ENCODE peak calls at places on chromosomes 5 and 9, in six cellular contexts. One of them, this sample, is unnamed.
A peak's percentile ranks its signal among the peaks of the same experiment; 100 is the strongest.

GRCh38 chr5:68137451-68138190 is 77.9 kb upstream of the PIK3R1 start:
- DNase-seq in HTR-8/SVneo: no peak
- DNase-seq in dorsolateral prefrontal cortex: no peak
- DNase-seq in colonic mucosa: no peak
- DNase-seq in GOT3: no peak
- DNase-seq in BE2C: no peak
- DNase-seq in this sample: no peak

GRCh38 chr9:68739631-68740174 is 34.7 kb downstream of the PIP5K1B start:
- DNase-seq in HTR-8/SVneo: no peak
- DNase-seq in dorsolateral prefrontal cortex: no peak
- DNase-seq in colonic mucosa: peak; percentile 68
- DNase-seq in GOT3: no peak
- DNase-seq in BE2C: no peak
- DNase-seq in this sample: no peak

GRCh38 chr5:74441616-74442015 is 198.9 kb downstream of the ENC1 start:
- DNase-seq in HTR-8/SVneo: no peak
- DNase-seq in dorsolateral prefrontal cortex: no peak
- DNase-seq in colonic mucosa: no peak
- DNase-seq in GOT3: no peak
- DNase-seq in BE2C: peak; percentile 40
- DNase-seq in this sample: peak; percentile 28

GRCh38 chr9:137672907-137673791 is 54.3 kb downstream of the EHMT1 start:
- DNase-seq in HTR-8/SVneo: peak; percentile 67
- DNase-seq in dorsolateral prefrontal cortex: no peak
- DNase-seq in colonic mucosa: peak; percentile 47
- DNase-seq in GOT3: no peak
- DNase-seq in BE2C: peak; percentile 56
- DNase-seq in this sample: peak; percentile 64

GRCh38 chr9:70817306-70817705 is 304.1 kb downstream of the TRPM3 start:
- DNase-seq in HTR-8/SVneo: no peak
- DNase-seq in dorsolateral prefrontal cortex: no peak
- DNase-seq in colonic mucosa: no peak
- DNase-seq in GOT3: no peak
- DNase-seq in BE2C: no peak
- DNase-seq in this sample: no peak

GRCh38 chr5:173123416-173123815 is 20.9 kb upstream of the BNIP1 start:
- DNase-seq in HTR-8/SVneo: no peak
- DNase-seq in dorsolateral prefrontal cortex: no peak
- DNase-seq in colonic mucosa: no peak
- DNase-seq in GOT3: no peak
- DNase-seq in BE2C: no peak
- DNase-seq in this sample: no peak

GRCh38 chr9:12819436-12820185 is 44.8 kb downstream of the LURAP1L start:
- DNase-seq in HTR-8/SVneo: no peak
- DNase-seq in dorsolateral prefrontal cortex: no peak
- DNase-seq in colonic mucosa: no peak
- DNase-seq in GOT3: no peak
- DNase-seq in BE2C: peak; percentile 49
- DNase-seq in this sample: no peak

GRCh38 chr5:59081693-59082092 is 498.8 kb downstream of the RAB3C start:
- DNase-seq in HTR-8/SVneo: no peak
- DNase-seq in dorsolateral prefrontal cortex: no peak
- DNase-seq in colonic mucosa: no peak
- DNase-seq in GOT3: no peak
- DNase-seq in BE2C: no peak
- DNase-seq in this sample: no peak

GRCh38 chr5:125125031-125125823 is 378.8 kb upstream of the ZNF608 start:
- DNase-seq in HTR-8/SVneo: no peak
- DNase-seq in dorsolateral prefrontal cortex: no peak
- DNase-seq in colonic mucosa: no peak
- DNase-seq in GOT3: no peak
- DNase-seq in BE2C: no peak
- DNase-seq in this sample: no peak

GRCh38 chr5:149845601-149846000 is 99.0 kb downstream of the PDE6A start:
- DNase-seq in HTR-8/SVneo: no peak
- DNase-seq in dorsolateral prefrontal cortex: no peak
- DNase-seq in colonic mucosa: no peak
- DNase-seq in GOT3: no peak
- DNase-seq in BE2C: no peak
- DNase-seq in this sample: no peak

GRCh38 chr5:151024440-151024839 is 4.0 kb downstream of the GPX3 start:
- DNase-seq in HTR-8/SVneo: no peak
- DNase-seq in dorsolateral prefrontal cortex: no peak
- DNase-seq in colonic mucosa: no peak
- DNase-seq in GOT3: no peak
- DNase-seq in BE2C: no peak
- DNase-seq in this sample: no peak

GRCh38 chr5:172172912-172173591 is 15.0 kb downstream of the STK10 start:
- DNase-seq in HTR-8/SVneo: no peak
- DNase-seq in dorsolateral prefrontal cortex: peak; percentile 62
- DNase-seq in colonic mucosa: no peak
- DNase-seq in GOT3: no peak
- DNase-seq in BE2C: no peak
- DNase-seq in this sample: no peak

GRCh38 chr9:2824564-2824963 is 19.3 kb downstream of the PUM3 start:
- DNase-seq in HTR-8/SVneo: no peak
- DNase-seq in dorsolateral prefrontal cortex: no peak
- DNase-seq in colonic mucosa: no peak
- DNase-seq in GOT3: no peak
- DNase-seq in BE2C: peak; percentile 41
- DNase-seq in this sample: no peak

GRCh38 chr9:19184144-19184917 is 46.2 kb upstream of the DENND4C start:
- DNase-seq in HTR-8/SVneo: peak; percentile 49
- DNase-seq in dorsolateral prefrontal cortex: peak; percentile 49
- DNase-seq in colonic mucosa: peak; percentile 85
- DNase-seq in GOT3: peak; percentile 7
- DNase-seq in BE2C: peak; percentile 47
- DNase-seq in this sample: peak; percentile 40

GRCh38 chr9:90251311-90251710 is 391.3 kb downstream of the DIRAS2 start:
- DNase-seq in HTR-8/SVneo: no peak
- DNase-seq in dorsolateral prefrontal cortex: no peak
- DNase-seq in colonic mucosa: no peak
- DNase-seq in GOT3: no peak
- DNase-seq in BE2C: no peak
- DNase-seq in this sample: no peak

GRCh38 chr5:173236531-173237501 is 1.8 kb upstream of the NKX2-5 start:
- DNase-seq in HTR-8/SVneo: no peak
- DNase-seq in dorsolateral prefrontal cortex: no peak
- DNase-seq in colonic mucosa: no peak
- DNase-seq in GOT3: no peak
- DNase-seq in BE2C: no peak
- DNase-seq in this sample: no peak

GRCh38 chr5:139150359-139150999 is 47.7 kb downstream of the SIL1 start:
- DNase-seq in HTR-8/SVneo: no peak
- DNase-seq in dorsolateral prefrontal cortex: no peak
- DNase-seq in colonic mucosa: no peak
- DNase-seq in GOT3: no peak
- DNase-seq in BE2C: no peak
- DNase-seq in this sample: no peak

GRCh38 chr9:95077053-95077765 is 240.3 kb downstream of the FANCC start:
- DNase-seq in HTR-8/SVneo: no peak
- DNase-seq in dorsolateral prefrontal cortex: no peak
- DNase-seq in colonic mucosa: no peak
- DNase-seq in GOT3: no peak
- DNase-seq in BE2C: no peak
- DNase-seq in this sample: no peak

GRCh38 chr9:123119566-123119965 is 86.1 kb downstream of the GPR21 start:
- DNase-seq in HTR-8/SVneo: no peak
- DNase-seq in dorsolateral prefrontal cortex: no peak
- DNase-seq in colonic mucosa: no peak
- DNase-seq in GOT3: no peak
- DNase-seq in BE2C: no peak
- DNase-seq in this sample: no peak

GRCh38 chr9:90868555-90868954 is 66.9 kb downstream of the SYK start:
- DNase-seq in HTR-8/SVneo: no peak
- DNase-seq in dorsolateral prefrontal cortex: no peak
- DNase-seq in colonic mucosa: no peak
- DNase-seq in GOT3: no peak
- DNase-seq in BE2C: no peak
- DNase-seq in this sample: no peak

GRCh38 chr9:76716270-76716669 is 48.0 kb upstream of the PCA3 start:
- DNase-seq in HTR-8/SVneo: no peak
- DNase-seq in dorsolateral prefrontal cortex: no peak
- DNase-seq in colonic mucosa: no peak
- DNase-seq in GOT3: no peak
- DNase-seq in BE2C: no peak
- DNase-seq in this sample: no peak

GRCh38 chr9:79734989-79735779 is 163.4 kb downstream of the TLE4 start:
- DNase-seq in HTR-8/SVneo: no peak
- DNase-seq in dorsolateral prefrontal cortex: no peak
- DNase-seq in colonic mucosa: no peak
- DNase-seq in GOT3: no peak
- DNase-seq in BE2C: no peak
- DNase-seq in this sample: no peak

GRCh38 chr5:80985600-80986228 is 25.6 kb downstream of the RASGRF2 start:
- DNase-seq in HTR-8/SVneo: no peak
- DNase-seq in dorsolateral prefrontal cortex: no peak
- DNase-seq in colonic mucosa: no peak
- DNase-seq in GOT3: no peak
- DNase-seq in BE2C: no peak
- DNase-seq in this sample: no peak

GRCh38 chr5:121462441-121462840 is 389.2 kb upstream of the FTMT start:
- DNase-seq in HTR-8/SVneo: no peak
- DNase-seq in dorsolateral prefrontal cortex: no peak
- DNase-seq in colonic mucosa: no peak
- DNase-seq in GOT3: no peak
- DNase-seq in BE2C: no peak
- DNase-seq in this sample: no peak

This sample was measured in SK-N-DZ.